ENCODE peak calls at places on chromosomes 12 and 14, in nine cellular contexts. T is left ventricle myocardium inferior; P is SW480; E is stimulated activated CD4-positive, alpha-beta T cell treated with anti-CD3 and anti-CD28 coated beads, Interleukin-1b, Interleukin-23, amount 100 ng/mL, for 1 hour; K is stimulated activated naive CD8-positive, alpha-beta T cell treated with anti-CD3 and anti-CD28 coated beads, Interleukin-15, Interleukin-2, amounts not matched to agents 100 U/mL and 50 U/mL, for 24 hours; G is neural crest cell; N is head of caudate nucleus; M is B cell; I is upper lobe of right lung. Z is an unnamed sample.

GRCh38 chr14:24114536-24115450 is at the start of the genes DCAF11 and NRL:
- DNase-seq in T (peak), P (peak), E (peak), K (peak), G (peak), N (peak), M (peak), I (peak), Z (peak)

GRCh38 chr12:30145351-30146017 is 361.7 kb upstream of the TMTC1 start:
- DNase-seq in T (no peak), P (no peak), E (no peak), K (no peak), G (no peak), N (no peak), M (no peak), I (no peak), Z (no peak)

GRCh38 chr12:10220398-10221077 is 7.9 kb downstream of the GABARAPL1 start:
- DNase-seq in T (peak), P (no peak), E (no peak), K (no peak), G (no peak), N (peak), M (no peak), I (no peak), Z (no peak)

GRCh38 chr12:89345830-89346740 is 6.2 kb downstream of the DUSP6 start:
- DNase-seq in T (peak), P (peak), E (no peak), K (peak), G (peak), N (no peak), M (peak), I (peak), Z (peak)

GRCh38 chr12:64736771-64737170 is 22.4 kb downstream of the GNS start:
- DNase-seq in T (no peak), P (no peak), E (no peak), K (no peak), G (no peak), N (no peak), M (no peak), I (no peak), Z (no peak)

GRCh38 chr12:28378749-28379148 is 188.5 kb downstream of the CCDC91 start:
- DNase-seq in T (no peak), P (no peak), E (no peak), K (no peak), G (no peak), N (no peak), M (no peak), I (no peak), Z (no peak)

GRCh38 chr12:52193991-52194390 is 2.2 kb upstream of the KRT80 start:
- DNase-seq in T (no peak), P (no peak), E (no peak), K (no peak), G (no peak), N (no peak), M (no peak), I (no peak), Z (no peak)

GRCh38 chr12:5458229-5459050 is 26.5 kb downstream of the NTF3 start:
- DNase-seq in T (no peak), P (no peak), E (no peak), K (no peak), G (no peak), N (no peak), M (no peak), I (no peak), Z (no peak)

GRCh38 chr14:22974530-22975313 is 7.6 kb downstream of the AJUBA start:
- DNase-seq in T (no peak), P (no peak), E (no peak), K (no peak), G (no peak), N (no peak), M (no peak), I (no peak), Z (no peak)

GRCh38 chr14:81275995-81276698 is 55.4 kb upstream of the GTF2A1 start:
- DNase-seq in T (no peak), P (no peak), E (no peak), K (no peak), G (no peak), N (no peak), M (no peak), I (no peak), Z (no peak)

GRCh38 chr12:56410768-56411167 is 38.5 kb downstream of the TIMELESS start:
- DNase-seq in T (no peak), P (no peak), E (no peak), K (no peak), G (no peak), N (no peak), M (no peak), I (no peak), Z (no peak)